ENCODE peak calls at places on chromosomes 2 and 18, in five cellular contexts. One of them, this sample, is unnamed.

GRCh38 chr2:219452361-219453317 is 18.0 kb downstream of the SPEG start:
- DNase-seq in K562: peak; percentile 47
- DNase-seq in H9: no peak
- DNase-seq in GM23248: peak; percentile 97
- DNase-seq in hepatocyte: peak; percentile 80
- DNase-seq in this sample: peak; percentile 95

GRCh38 chr2:67399831-67400489 is 2.8 kb downstream of the ETAA1 start:
- DNase-seq in K562: no peak
- DNase-seq in H9: no peak
- DNase-seq in GM23248: peak; percentile 57
- DNase-seq in hepatocyte: no peak
- DNase-seq in this sample: peak; percentile 70

GRCh38 chr2:150472122-150472899 is 15.2 kb downstream of the RND3 start:
- DNase-seq in K562: no peak
- DNase-seq in H9: no peak
- DNase-seq in GM23248: peak; percentile 93
- DNase-seq in hepatocyte: peak; percentile 64
- DNase-seq in this sample: peak; percentile 87

GRCh38 chr2:222298311-222299150 is at the start of gene PAX3:
- DNase-seq in K562: no peak
- DNase-seq in H9: peak; percentile 86
- DNase-seq in GM23248: no peak
- DNase-seq in hepatocyte: no peak
- DNase-seq in this sample: no peak

GRCh38 chr2:133390151-133390550 is 178.1 kb downstream of the NCKAP5 start:
- DNase-seq in K562: no peak
- DNase-seq in H9: no peak
- DNase-seq in GM23248: peak; percentile 79
- DNase-seq in hepatocyte: no peak
- DNase-seq in this sample: peak; percentile 82

GRCh38 chr2:120221616-120222015 is 1.6 kb downstream of the TMEM185B start:
- DNase-seq in K562: no peak
- DNase-seq in H9: peak; percentile 10
- DNase-seq in GM23248: no peak
- DNase-seq in hepatocyte: no peak
- DNase-seq in this sample: no peak

GRCh38 chr2:173590278-173590811 is 235.7 kb downstream of the CDCA7 start:
- DNase-seq in K562: no peak
- DNase-seq in H9: no peak
- DNase-seq in GM23248: peak; percentile 96
- DNase-seq in hepatocyte: peak; percentile 37
- DNase-seq in this sample: peak; percentile 98

GRCh38 chr2:122034797-122035196 is 279.3 kb downstream of the TSN start:
- DNase-seq in K562: no peak
- DNase-seq in H9: no peak
- DNase-seq in GM23248: no peak
- DNase-seq in hepatocyte: no peak
- DNase-seq in this sample: no peak

GRCh38 chr18:26504831-26505230 is 43.5 kb downstream of the KCTD1 start:
- DNase-seq in K562: no peak
- DNase-seq in H9: no peak
- DNase-seq in GM23248: no peak
- DNase-seq in hepatocyte: no peak
- DNase-seq in this sample: no peak

GRCh38 chr18:57816208-57816999 is 13.3 kb upstream of the ATP8B1 start:
- DNase-seq in K562: no peak
- DNase-seq in H9: no peak
- DNase-seq in GM23248: no peak
- DNase-seq in hepatocyte: no peak
- DNase-seq in this sample: no peak

GRCh38 chr2:230920167-230920566 is 4.9 kb downstream of the GPR55 start:
- DNase-seq in K562: no peak
- DNase-seq in H9: peak; percentile 2
- DNase-seq in GM23248: no peak
- DNase-seq in hepatocyte: no peak
- DNase-seq in this sample: no peak

GRCh38 chr2:59080465-59081181 is 839.5 kb upstream of the FANCL start:
- DNase-seq in K562: no peak
- DNase-seq in H9: no peak
- DNase-seq in GM23248: no peak
- DNase-seq in hepatocyte: no peak
- DNase-seq in this sample: no peak

GRCh38 chr2:54524236-54524991 is 68.3 kb downstream of the SPTBN1 start:
- DNase-seq in K562: no peak
- DNase-seq in H9: no peak
- DNase-seq in GM23248: peak; percentile 67
- DNase-seq in hepatocyte: peak; percentile 57
- DNase-seq in this sample: peak; percentile 83

GRCh38 chr18:7169601-7170000 is 52.0 kb upstream of the LAMA1 start:
- DNase-seq in K562: no peak
- DNase-seq in H9: no peak
- DNase-seq in GM23248: no peak
- DNase-seq in hepatocyte: no peak
- DNase-seq in this sample: no peak

GRCh38 chr18:37393221-37393828 is 172.3 kb downstream of the CELF4 start:
- DNase-seq in K562: no peak
- DNase-seq in H9: no peak
- DNase-seq in GM23248: no peak
- DNase-seq in hepatocyte: no peak
- DNase-seq in this sample: no peak

GRCh38 chr18:24658302-24658701 is 197.9 kb downstream of the HRH4 start:
- DNase-seq in K562: no peak
- DNase-seq in H9: no peak
- DNase-seq in GM23248: no peak
- DNase-seq in hepatocyte: no peak
- DNase-seq in this sample: no peak

DNA sequence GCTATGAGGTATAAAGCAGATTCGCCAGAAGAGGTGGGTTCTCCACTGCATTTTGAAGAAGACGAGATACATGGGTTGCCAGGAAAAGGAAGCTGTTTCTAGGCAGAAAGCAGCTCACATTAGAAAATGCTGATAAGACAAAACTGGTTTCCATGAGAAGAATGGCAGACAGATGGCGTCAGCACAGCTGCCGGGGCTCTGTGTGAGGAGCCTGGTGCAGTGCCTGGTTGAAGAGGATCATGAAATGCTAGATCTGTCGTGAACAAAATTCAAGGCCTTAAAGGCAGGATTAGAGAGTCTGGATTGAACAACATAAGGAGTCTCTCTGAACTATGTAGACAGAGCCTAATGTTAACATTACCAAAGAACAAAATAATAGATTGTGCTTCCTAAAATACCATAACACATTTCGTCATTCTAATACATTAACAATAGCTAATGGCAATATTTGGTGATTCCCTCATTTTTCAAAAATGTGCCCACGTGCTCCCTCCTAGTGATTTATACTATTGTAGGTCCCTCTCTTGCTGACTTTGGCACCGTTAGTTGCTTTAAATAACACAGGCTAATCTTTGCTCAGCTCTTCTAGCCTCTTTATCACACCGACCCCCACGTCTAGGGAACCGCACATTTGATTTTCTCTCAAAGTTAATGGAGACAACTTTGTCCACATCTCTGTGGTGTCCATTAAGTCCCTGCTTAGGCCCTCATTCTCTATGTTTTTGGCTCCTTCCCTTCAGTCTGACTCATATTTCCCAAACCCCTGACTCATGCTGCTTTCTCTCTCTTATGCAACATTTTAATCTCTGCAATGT is 38.2 kb downstream of the EFEMP1 start:
- DNase-seq in K562: no peak
- DNase-seq in H9: no peak
- DNase-seq in GM23248: peak; percentile 90
- DNase-seq in hepatocyte: peak; percentile 38
- DNase-seq in this sample: peak; percentile 96
- H2AFZ ChIP-seq in K562: peak overlapping the region; percentile 48
- H2AFZ ChIP-seq in H9: no peak overlapping the region
- H2AFZ ChIP-seq in GM23248: peak overlapping the region; percentile 38
- H2AFZ ChIP-seq in hepatocyte: no peak overlapping the region
- H2AFZ ChIP-seq in this sample: peak overlapping the region; percentile 81

GRCh38 chr2:27596627-27597026 is 13.8 kb downstream of the ZNF512 start:
- DNase-seq in K562: no peak
- DNase-seq in H9: no peak
- DNase-seq in GM23248: peak; percentile 44
- DNase-seq in hepatocyte: no peak
- DNase-seq in this sample: peak; percentile 68
- H3K9me3 ChIP-seq in K562: peaks cover 2% of the 10 kb centered on the region
- H3K9me3 ChIP-seq in H9: peaks cover 9% of the 10 kb centered on the region
- H3K9me3 ChIP-seq in GM23248: no peaks in the 10 kb centered on the region
- H3K9me3 ChIP-seq in hepatocyte: no peaks in the 10 kb centered on the region
- H3K9me3 ChIP-seq in this sample: peaks cover 4% of the 10 kb centered on the region

DNA sequence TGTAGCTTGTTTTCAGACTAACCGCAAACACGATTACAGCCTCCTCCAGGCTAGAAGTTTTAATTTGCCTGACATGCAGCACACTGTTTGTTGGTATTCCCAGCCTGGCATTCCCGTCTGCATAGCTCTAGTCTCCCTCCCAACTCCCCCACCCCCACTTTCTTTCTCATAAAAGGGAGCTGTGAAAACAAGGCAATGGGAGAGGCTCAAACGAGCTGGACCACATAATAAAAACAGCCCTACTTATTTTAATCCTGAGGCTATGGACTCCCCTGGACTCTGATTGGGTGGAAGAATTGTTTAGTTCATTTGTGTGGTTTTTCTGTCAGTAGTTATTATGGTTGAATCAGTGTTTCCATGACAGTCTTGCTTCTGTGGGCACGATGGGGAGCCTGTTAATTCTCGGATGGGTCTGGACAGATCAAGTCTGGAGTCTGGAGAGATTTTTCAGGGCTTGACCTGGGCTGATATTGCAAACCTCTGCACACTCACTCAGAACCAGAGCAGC is 1.2 kb downstream of the STON1 start:
- DNase-seq in K562: no peak
- DNase-seq in H9: no peak
- DNase-seq in GM23248: peak; percentile 88
- DNase-seq in hepatocyte: peak; percentile 78
- DNase-seq in this sample: peak; percentile 68
- H2AFZ ChIP-seq in K562: peak overlapping the region; percentile 90
- H2AFZ ChIP-seq in H9: no peak overlapping the region
- H2AFZ ChIP-seq in GM23248: peak overlapping the region; percentile 88
- H2AFZ ChIP-seq in hepatocyte: no peak overlapping the region
- H2AFZ ChIP-seq in this sample: peak overlapping the region; percentile 79

GRCh38 chr2:240347949-240348500 is 87.4 kb upstream of the GPC1 start:
- DNase-seq in K562: no peak
- DNase-seq in H9: no peak
- DNase-seq in GM23248: no peak
- DNase-seq in hepatocyte: no peak
- DNase-seq in this sample: no peak
- H3K9me3 ChIP-seq in K562: no peaks in the 10 kb centered on the region
- H3K9me3 ChIP-seq in H9: no peaks in the 10 kb centered on the region
- H3K9me3 ChIP-seq in GM23248: no peaks in the 10 kb centered on the region
- H3K9me3 ChIP-seq in hepatocyte: no peaks in the 10 kb centered on the region
- H3K9me3 ChIP-seq in this sample: peaks cover 15% of the 10 kb centered on the region

DNA sequence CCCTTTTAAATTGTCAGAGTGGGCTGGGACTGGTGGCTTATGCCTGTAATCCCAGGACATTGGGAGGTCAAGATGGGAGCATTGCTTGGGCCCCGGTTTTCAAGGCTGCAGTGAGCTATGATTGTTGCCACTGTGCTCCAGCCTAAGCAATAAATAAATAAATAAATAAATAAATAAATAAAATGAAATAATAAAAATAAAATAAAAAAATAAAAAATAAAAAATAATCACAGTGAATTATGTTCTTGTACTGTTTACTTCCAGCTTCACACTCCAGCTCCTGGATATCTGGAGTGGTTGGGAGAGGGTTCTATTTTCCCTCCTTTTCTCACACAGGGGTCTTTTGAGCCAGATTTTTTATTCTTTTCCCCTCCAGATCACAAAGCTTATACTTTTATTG is 26.2 kb upstream of the PNPT1 start:
- DNase-seq in K562: no peak
- DNase-seq in H9: no peak
- DNase-seq in GM23248: no peak
- DNase-seq in hepatocyte: no peak
- DNase-seq in this sample: no peak
- H2AFZ ChIP-seq in K562: no peak overlapping the region
- H2AFZ ChIP-seq in H9: no peak overlapping the region
- H2AFZ ChIP-seq in GM23248: peak overlapping the region; percentile 26
- H2AFZ ChIP-seq in hepatocyte: no peak overlapping the region
- H2AFZ ChIP-seq in this sample: no peak overlapping the region

GRCh38 chr18:1296237-1296636 is 391.6 kb downstream of the ADCYAP1 start:
- DNase-seq in K562: no peak
- DNase-seq in H9: no peak
- DNase-seq in GM23248: no peak
- DNase-seq in hepatocyte: no peak
- DNase-seq in this sample: no peak

GRCh38 chr18:1294229-1294628 is 389.6 kb downstream of the ADCYAP1 start:
- DNase-seq in K562: no peak
- DNase-seq in H9: no peak
- DNase-seq in GM23248: no peak
- DNase-seq in hepatocyte: no peak
- DNase-seq in this sample: no peak

GRCh38 chr18:1292167-1292566 is 387.5 kb downstream of the ADCYAP1 start:
- DNase-seq in K562: no peak
- DNase-seq in H9: no peak
- DNase-seq in GM23248: no peak
- DNase-seq in hepatocyte: no peak
- DNase-seq in this sample: no peak
- H3K9me3 ChIP-seq in K562: no peaks in the 10 kb centered on the region
- H3K9me3 ChIP-seq in H9: no peaks in the 10 kb centered on the region
- H3K9me3 ChIP-seq in GM23248: no peaks in the 10 kb centered on the region
- H3K9me3 ChIP-seq in hepatocyte: no peaks in the 10 kb centered on the region
- H3K9me3 ChIP-seq in this sample: peaks cover 17% of the 10 kb centered on the region

DNA sequence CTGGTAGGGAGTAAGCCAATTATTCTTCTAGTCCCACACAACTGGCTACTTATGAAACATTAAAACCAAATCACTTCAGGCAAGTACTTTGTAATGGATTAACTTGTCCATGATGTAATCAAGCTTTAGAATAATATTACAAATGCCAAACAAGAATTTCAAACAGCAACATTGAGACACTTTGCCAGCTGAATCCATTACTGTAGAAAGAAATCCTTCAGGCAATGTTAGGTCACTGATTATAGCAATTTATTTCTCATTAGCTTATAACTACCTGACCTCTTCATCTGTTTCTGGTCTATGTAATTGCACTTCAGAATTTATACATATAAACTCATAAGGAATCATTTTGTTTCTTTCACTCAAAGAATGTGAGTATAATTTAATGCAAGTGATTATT is 692.6 kb upstream of the TMEFF2 start:
- DNase-seq in K562: no peak
- DNase-seq in H9: no peak
- DNase-seq in GM23248: no peak
- DNase-seq in hepatocyte: no peak
- DNase-seq in this sample: no peak
- H2AFZ ChIP-seq in K562: no peak overlapping the region
- H2AFZ ChIP-seq in H9: no peak overlapping the region
- H2AFZ ChIP-seq in GM23248: no peak overlapping the region
- H2AFZ ChIP-seq in hepatocyte: no peak overlapping the region
- H2AFZ ChIP-seq in this sample: no peak overlapping the region